ENCODE peak calls at places on chromosomes 11 and 22, in seven cellular contexts. One of them, this sample, is unnamed.

GRCh38 chr11:116461789-116462188 is 311.0 kb downstream of the BUD13 start:
- DNase-seq in HL-60: no peak
- DNase-seq in fibroblast of lung: no peak
- DNase-seq in kidney: no peak
- DNase-seq in AG04450: no peak
- DNase-seq in uterus: no peak
- DNase-seq in astrocyte of the spinal cord: no peak
- DNase-seq in this sample: no peak

GRCh38 chr11:101707477-101707876 is 123.7 kb upstream of the TRPC6 start:
- DNase-seq in HL-60: no peak
- DNase-seq in fibroblast of lung: no peak
- DNase-seq in kidney: no peak
- DNase-seq in AG04450: no peak
- DNase-seq in uterus: no peak
- DNase-seq in astrocyte of the spinal cord: no peak
- DNase-seq in this sample: no peak

GRCh38 chr11:22763166-22763565 is 66.4 kb downstream of the SVIP start:
- DNase-seq in HL-60: no peak
- DNase-seq in fibroblast of lung: no peak
- DNase-seq in kidney: no peak
- DNase-seq in AG04450: no peak
- DNase-seq in uterus: no peak
- DNase-seq in astrocyte of the spinal cord: no peak
- DNase-seq in this sample: no peak

GRCh38 chr11:58513747-58514367 is 6.0 kb upstream of the OR5B21 start:
- DNase-seq in HL-60: no peak
- DNase-seq in fibroblast of lung: peak
- DNase-seq in kidney: peak
- DNase-seq in AG04450: peak
- DNase-seq in uterus: no peak
- DNase-seq in astrocyte of the spinal cord: peak
- DNase-seq in this sample: peak

GRCh38 chr11:71505001-71505400 is 22.1 kb upstream of the KRTAP5-7 start:
- DNase-seq in HL-60: no peak
- DNase-seq in fibroblast of lung: no peak
- DNase-seq in kidney: no peak
- DNase-seq in AG04450: no peak
- DNase-seq in uterus: no peak
- DNase-seq in astrocyte of the spinal cord: no peak
- DNase-seq in this sample: no peak

GRCh38 chr11:77137421-77137820 is 9.4 kb downstream of the MYO7A start:
- DNase-seq in HL-60: no peak
- DNase-seq in fibroblast of lung: no peak
- DNase-seq in kidney: no peak
- DNase-seq in AG04450: no peak
- DNase-seq in uterus: no peak
- DNase-seq in astrocyte of the spinal cord: no peak
- DNase-seq in this sample: no peak

GRCh38 chr22:25892678-25893077 is 150.7 kb downstream of the MYO18B start:
- DNase-seq in HL-60: no peak
- DNase-seq in fibroblast of lung: no peak
- DNase-seq in kidney: no peak
- DNase-seq in AG04450: no peak
- DNase-seq in uterus: no peak
- DNase-seq in astrocyte of the spinal cord: no peak
- DNase-seq in this sample: no peak

GRCh38 chr22:44391481-44392445 is 79.0 kb upstream of the SHISAL1 start:
- DNase-seq in HL-60: no peak
- DNase-seq in fibroblast of lung: no peak
- DNase-seq in kidney: peak
- DNase-seq in AG04450: no peak
- DNase-seq in uterus: peak
- DNase-seq in astrocyte of the spinal cord: no peak
- DNase-seq in this sample: no peak

GRCh38 chr11:64056213-64056785 is 20.6 kb downstream of the FLRT1 start:
- DNase-seq in HL-60: no peak
- DNase-seq in fibroblast of lung: no peak
- DNase-seq in kidney: no peak
- DNase-seq in AG04450: no peak
- DNase-seq in uterus: no peak
- DNase-seq in astrocyte of the spinal cord: no peak
- DNase-seq in this sample: no peak

GRCh38 chr11:5380740-5381342 is 2.8 kb upstream of the OR51M1 start:
- DNase-seq in HL-60: peak
- DNase-seq in fibroblast of lung: peak
- DNase-seq in kidney: no peak
- DNase-seq in AG04450: peak
- DNase-seq in uterus: peak
- DNase-seq in astrocyte of the spinal cord: peak
- DNase-seq in this sample: peak

GRCh38 chr22:26401726-26402125 is 27.3 kb upstream of the ASPHD2 start:
- DNase-seq in HL-60: no peak
- DNase-seq in fibroblast of lung: no peak
- DNase-seq in kidney: no peak
- DNase-seq in AG04450: no peak
- DNase-seq in uterus: no peak
- DNase-seq in astrocyte of the spinal cord: no peak
- DNase-seq in this sample: no peak

GRCh38 chr11:9091044-9091936 is at the start of gene SCUBE2:
- DNase-seq in HL-60: no peak
- DNase-seq in fibroblast of lung: no peak
- DNase-seq in kidney: no peak
- DNase-seq in AG04450: no peak
- DNase-seq in uterus: no peak
- DNase-seq in astrocyte of the spinal cord: no peak
- DNase-seq in this sample: no peak

GRCh38 chr11:76415073-76415472 is 29.7 kb upstream of the EMSY start:
- DNase-seq in HL-60: no peak
- DNase-seq in fibroblast of lung: no peak
- DNase-seq in kidney: no peak
- DNase-seq in AG04450: no peak
- DNase-seq in uterus: no peak
- DNase-seq in astrocyte of the spinal cord: no peak
- DNase-seq in this sample: peak

GRCh38 chr11:3964056-3964455 is 108.6 kb downstream of the STIM1 start:
- DNase-seq in HL-60: no peak
- DNase-seq in fibroblast of lung: peak
- DNase-seq in kidney: no peak
- DNase-seq in AG04450: no peak
- DNase-seq in uterus: no peak
- DNase-seq in astrocyte of the spinal cord: no peak
- DNase-seq in this sample: no peak

GRCh38 chr22:41524809-41525449 is 19.3 kb downstream of the POLR3H start:
- DNase-seq in HL-60: peak
- DNase-seq in fibroblast of lung: no peak
- DNase-seq in kidney: peak
- DNase-seq in AG04450: no peak
- DNase-seq in uterus: no peak
- DNase-seq in astrocyte of the spinal cord: no peak
- DNase-seq in this sample: no peak

GRCh38 chr11:70862093-70862492 is 390.3 kb downstream of the SHANK2 start:
- DNase-seq in HL-60: no peak
- DNase-seq in fibroblast of lung: no peak
- DNase-seq in kidney: no peak
- DNase-seq in AG04450: no peak
- DNase-seq in uterus: no peak
- DNase-seq in astrocyte of the spinal cord: no peak
- DNase-seq in this sample: no peak

GRCh38 chr11:111918390-111919256 is at the start of gene C11orf52:
- DNase-seq in HL-60: no peak
- DNase-seq in fibroblast of lung: peak
- DNase-seq in kidney: peak
- DNase-seq in AG04450: no peak
- DNase-seq in uterus: no peak
- DNase-seq in astrocyte of the spinal cord: peak
- DNase-seq in this sample: peak

GRCh38 chr22:37431811-37432707 is 4.8 kb upstream of the ELFN2 start:
- DNase-seq in HL-60: no peak
- DNase-seq in fibroblast of lung: peak
- DNase-seq in kidney: no peak
- DNase-seq in AG04450: peak
- DNase-seq in uterus: no peak
- DNase-seq in astrocyte of the spinal cord: peak
- DNase-seq in this sample: peak

GRCh38 chr22:43658823-43659222 is 153.3 kb downstream of the EFCAB6 start:
- DNase-seq in HL-60: no peak
- DNase-seq in fibroblast of lung: no peak
- DNase-seq in kidney: no peak
- DNase-seq in AG04450: no peak
- DNase-seq in uterus: no peak
- DNase-seq in astrocyte of the spinal cord: peak
- DNase-seq in this sample: no peak

GRCh38 chr22:48781391-48781790 is 1046.3 kb downstream of the BRD1 start:
- DNase-seq in HL-60: no peak
- DNase-seq in fibroblast of lung: no peak
- DNase-seq in kidney: no peak
- DNase-seq in AG04450: no peak
- DNase-seq in uterus: no peak
- DNase-seq in astrocyte of the spinal cord: no peak
- DNase-seq in this sample: no peak

GRCh38 chr11:3122775-3123201 is 42.3 kb downstream of the OSBPL5 start:
- DNase-seq in HL-60: no peak
- DNase-seq in fibroblast of lung: no peak
- DNase-seq in kidney: peak
- DNase-seq in AG04450: no peak
- DNase-seq in uterus: peak
- DNase-seq in astrocyte of the spinal cord: no peak
- DNase-seq in this sample: no peak

GRCh38 chr11:63667993-63668392 is 3.2 kb downstream of the ATL3 start:
- DNase-seq in HL-60: no peak
- DNase-seq in fibroblast of lung: peak
- DNase-seq in kidney: no peak
- DNase-seq in AG04450: peak
- DNase-seq in uterus: no peak
- DNase-seq in astrocyte of the spinal cord: peak
- DNase-seq in this sample: no peak

GRCh38 chr11:72685560-72686480 is 11.6 kb upstream of the PDE2A start:
- DNase-seq in HL-60: no peak
- DNase-seq in fibroblast of lung: no peak
- DNase-seq in kidney: peak
- DNase-seq in AG04450: no peak
- DNase-seq in uterus: peak
- DNase-seq in astrocyte of the spinal cord: no peak
- DNase-seq in this sample: no peak

DNA sequence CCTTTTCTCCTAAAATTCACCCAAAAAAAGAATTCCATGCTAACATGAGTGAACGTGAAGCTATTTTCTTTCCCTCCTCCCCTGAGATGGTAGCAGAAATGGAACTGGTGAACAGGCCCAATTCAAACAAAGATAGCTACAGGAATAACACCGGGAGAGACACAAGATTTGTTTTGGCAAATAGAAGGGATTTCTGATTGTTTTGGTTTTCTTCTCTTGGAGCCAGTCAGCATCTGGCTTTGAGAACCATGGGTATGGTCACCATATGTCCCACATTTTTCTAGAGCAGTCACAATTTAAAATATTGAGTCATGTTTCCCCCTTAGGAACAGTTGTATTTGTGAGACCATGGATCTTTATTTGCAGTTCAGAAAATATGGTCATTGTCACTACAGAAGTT is 214.1 kb downstream of the FAM76B start:
- DNase-seq in HL-60: no peak
- DNase-seq in fibroblast of lung: peak
- DNase-seq in kidney: no peak
- DNase-seq in AG04450: no peak
- DNase-seq in uterus: no peak
- DNase-seq in astrocyte of the spinal cord: peak
- DNase-seq in this sample: no peak
- TF ChIP-seq CTCF in HL-60: no peak
- TF ChIP-seq CTCF in fibroblast of lung: no peak
- TF ChIP-seq CTCF in kidney: no peak
- TF ChIP-seq CTCF in AG04450: no peak
- TF ChIP-seq CTCF in uterus: no peak
- TF ChIP-seq CTCF in astrocyte of the spinal cord: no peak
- TF ChIP-seq CTCF in this sample: no peak

GRCh38 chr11:747176-748006 is at the start of gene TALDO1:
- DNase-seq in HL-60: peak
- DNase-seq in fibroblast of lung: peak
- DNase-seq in kidney: peak
- DNase-seq in AG04450: peak
- DNase-seq in uterus: peak
- DNase-seq in astrocyte of the spinal cord: peak
- DNase-seq in this sample: peak
- TF ChIP-seq CTCF in HL-60: no peak
- TF ChIP-seq CTCF in fibroblast of lung: peak
- TF ChIP-seq CTCF in kidney: peak
- TF ChIP-seq CTCF in AG04450: peak
- TF ChIP-seq CTCF in uterus: no peak
- TF ChIP-seq CTCF in astrocyte of the spinal cord: peak
- TF ChIP-seq CTCF in this sample: no peak

DNA sequence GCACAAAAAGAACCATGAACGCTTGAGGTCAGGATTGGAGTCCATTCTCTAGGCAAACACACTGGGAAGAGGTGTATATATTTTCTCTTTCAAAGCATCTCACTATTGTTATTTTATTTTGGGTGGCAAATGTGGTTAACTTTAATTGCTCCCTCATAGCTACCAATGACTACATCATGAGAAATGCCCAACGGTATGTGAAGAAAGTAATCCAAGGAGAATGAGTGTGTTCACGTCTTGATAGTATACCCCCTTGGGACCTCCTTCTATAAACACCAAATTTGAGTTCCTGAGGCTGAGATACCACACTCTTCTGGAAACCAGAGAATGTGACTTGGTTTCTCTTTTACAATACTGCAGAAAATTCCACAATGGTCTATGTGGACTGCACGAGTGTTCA is 15.8 kb downstream of the OR8D1 start:
- DNase-seq in HL-60: no peak
- DNase-seq in fibroblast of lung: peak
- DNase-seq in kidney: no peak
- DNase-seq in AG04450: no peak
- DNase-seq in uterus: no peak
- DNase-seq in astrocyte of the spinal cord: peak
- DNase-seq in this sample: no peak
- TF ChIP-seq CTCF in HL-60: no peak
- TF ChIP-seq CTCF in fibroblast of lung: no peak
- TF ChIP-seq CTCF in kidney: no peak
- TF ChIP-seq CTCF in AG04450: no peak
- TF ChIP-seq CTCF in uterus: no peak
- TF ChIP-seq CTCF in astrocyte of the spinal cord: no peak
- TF ChIP-seq CTCF in this sample: no peak

DNA sequence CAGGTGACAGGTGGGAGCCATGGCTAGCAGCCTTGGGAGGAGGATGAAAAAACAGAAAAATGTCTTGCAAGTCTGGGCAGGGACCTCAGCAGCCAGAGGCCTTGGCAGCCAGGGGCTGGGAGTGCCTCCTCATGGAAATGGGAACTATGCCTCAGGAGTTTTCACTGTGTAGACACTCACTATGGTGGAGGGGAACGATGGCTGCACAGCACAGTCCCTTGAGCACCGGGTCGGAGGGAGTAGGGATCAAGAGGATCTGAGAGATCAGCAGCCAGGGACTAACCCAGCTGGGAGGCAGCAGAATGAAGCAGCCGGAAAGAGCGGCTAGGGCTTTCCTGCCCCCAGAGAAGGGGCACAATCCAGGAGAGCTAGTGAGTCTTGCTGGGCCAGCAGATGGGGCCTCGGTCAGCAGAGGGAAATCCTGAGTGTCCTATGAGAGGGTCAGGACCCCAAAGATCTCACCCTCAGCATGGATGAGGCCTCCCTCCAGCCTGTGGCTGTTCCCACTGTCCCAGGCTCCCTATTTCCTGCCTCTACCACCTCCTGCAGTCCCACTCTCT is 6.2 kb upstream of the FTH1 start:
- DNase-seq in HL-60: no peak
- DNase-seq in fibroblast of lung: no peak
- DNase-seq in kidney: no peak
- DNase-seq in AG04450: no peak
- DNase-seq in uterus: no peak
- DNase-seq in astrocyte of the spinal cord: no peak
- DNase-seq in this sample: no peak
- TF ChIP-seq CTCF in HL-60: no peak
- TF ChIP-seq CTCF in fibroblast of lung: no peak
- TF ChIP-seq CTCF in kidney: no peak
- TF ChIP-seq CTCF in AG04450: no peak
- TF ChIP-seq CTCF in uterus: no peak
- TF ChIP-seq CTCF in astrocyte of the spinal cord: no peak
- TF ChIP-seq CTCF in this sample: no peak

This sample was measured in Calu3.